ENCODE peak calls at places on chromosomes 11 and 22, in ten cellular contexts. T is brain microvascular endothelial cell, N is stomach, B is Calu3, R is upper lobe of right lung, I is PC-9, C is heart right ventricle, L is GM12865, Z is mucosa of descending colon, X is dorsolateral prefrontal cortex. D is an unnamed sample.
A peak's percentile ranks its signal among the peaks of the same experiment; 100 is the strongest.

GRCh38 chr22:48660795-48661740 is 1166.6 kb downstream of the BRD1 start:
- DNase-seq in T (no peak), N (no peak), B (no peak), R (no peak), I (no peak), C (peak; percentile 3), L (no peak), Z (no peak), X (no peak), D (no peak)

GRCh38 chr22:50014053-50014501 is 1.5 kb upstream of the IL17REL start:
- DNase-seq in T (no peak), N (no peak), B (no peak), R (peak; percentile 59), I (no peak), C (no peak), L (no peak), Z (no peak), X (peak; percentile 16), D (no peak)

GRCh38 chr22:35301370-35301874 is 1.7 kb downstream of the TOM1 start:
- DNase-seq in T (peak; percentile 91), N (no peak), B (peak; percentile 83), R (peak; percentile 84), I (peak; percentile 99), C (no peak), L (no peak), Z (no peak), X (no peak), D (no peak)

GRCh38 chr11:79362358-79362757 is 78.5 kb downstream of the TENM4 start:
- DNase-seq in T (no peak), N (no peak), B (no peak), R (no peak), I (no peak), C (no peak), L (no peak), Z (no peak), X (no peak), D (no peak)

GRCh38 chr11:122843281-122844150 is 5.2 kb downstream of the CRTAM start:
- DNase-seq in T (no peak), N (no peak), B (peak; percentile 8), R (no peak), I (no peak), C (no peak), L (peak; percentile 49), Z (no peak), X (no peak), D (no peak)

GRCh38 chr22:49956418-49956770 is 4.2 kb upstream of the PIM3 start:
- DNase-seq in T (no peak), N (peak; percentile 54), B (no peak), R (peak; percentile 83), I (no peak), C (peak; percentile 20), L (no peak), Z (no peak), X (no peak), D (no peak)

GRCh38 chr11:3123316-3123715 is 41.8 kb downstream of the OSBPL5 start:
- DNase-seq in T (no peak), N (no peak), B (no peak), R (peak; percentile 68), I (no peak), C (peak; percentile 85), L (no peak), Z (peak; percentile 82), X (peak; percentile 53), D (no peak)

GRCh38 chr11:1873048-1873812 is 18.5 kb downstream of the PRR33 start:
- DNase-seq in T (no peak), N (no peak), B (no peak), R (peak; percentile 45), I (no peak), C (peak; percentile 32), L (no peak), Z (peak; percentile 49), X (no peak), D (peak; percentile 45)

GRCh38 chr22:22721681-22722309 is 77.4 kb downstream of the GGTLC2 start:
- DNase-seq in T (peak; percentile 53), N (no peak), B (no peak), R (peak; percentile 87), I (no peak), C (no peak), L (peak; percentile 52), Z (no peak), X (no peak), D (no peak)

GRCh38 chr22:36292823-36293530 is 40.0 kb downstream of the APOL1 start:
- DNase-seq in T (no peak), N (no peak), B (no peak), R (peak; percentile 57), I (no peak), C (no peak), L (no peak), Z (peak; percentile 29), X (no peak), D (no peak)

GRCh38 chr22:30605449-30606110 is 1.4 kb upstream of the TCN2 start:
- DNase-seq in T (peak; percentile 26), N (peak; percentile 63), B (peak; percentile 71), R (no peak), I (no peak), C (peak; percentile 47), L (peak; percentile 74), Z (no peak), X (no peak), D (peak; percentile 43)

GRCh38 chr11:130554241-130555055 is 106.0 kb downstream of the ADAMTS15 start:
- DNase-seq in T (no peak), N (peak; percentile 43), B (no peak), R (no peak), I (no peak), C (no peak), L (no peak), Z (no peak), X (no peak), D (no peak)

GRCh38 chr22:38104084-38104483 is 6.4 kb downstream of the BAIAP2L2 start:
- DNase-seq in T (peak; percentile 28), N (no peak), B (no peak), R (no peak), I (no peak), C (no peak), L (no peak), Z (no peak), X (no peak), D (no peak)

GRCh38 chr11:66314186-66314501 is 2.7 kb downstream of the CD248 start:
- DNase-seq in T (no peak), N (no peak), B (no peak), R (no peak), I (no peak), C (no peak), L (no peak), Z (no peak), X (no peak), D (no peak)

GRCh38 chr11:19558189-19558986 is 154.2 kb upstream of the NAV2 start:
- DNase-seq in T (no peak), N (no peak), B (no peak), R (no peak), I (peak; percentile 25), C (no peak), L (no peak), Z (no peak), X (no peak), D (no peak)

GRCh38 chr11:59437770-59438169 is 1.5 kb downstream of the OR5A1 start:
- DNase-seq in T (no peak), N (no peak), B (no peak), R (no peak), I (no peak), C (no peak), L (no peak), Z (no peak), X (no peak), D (no peak)

DNA sequence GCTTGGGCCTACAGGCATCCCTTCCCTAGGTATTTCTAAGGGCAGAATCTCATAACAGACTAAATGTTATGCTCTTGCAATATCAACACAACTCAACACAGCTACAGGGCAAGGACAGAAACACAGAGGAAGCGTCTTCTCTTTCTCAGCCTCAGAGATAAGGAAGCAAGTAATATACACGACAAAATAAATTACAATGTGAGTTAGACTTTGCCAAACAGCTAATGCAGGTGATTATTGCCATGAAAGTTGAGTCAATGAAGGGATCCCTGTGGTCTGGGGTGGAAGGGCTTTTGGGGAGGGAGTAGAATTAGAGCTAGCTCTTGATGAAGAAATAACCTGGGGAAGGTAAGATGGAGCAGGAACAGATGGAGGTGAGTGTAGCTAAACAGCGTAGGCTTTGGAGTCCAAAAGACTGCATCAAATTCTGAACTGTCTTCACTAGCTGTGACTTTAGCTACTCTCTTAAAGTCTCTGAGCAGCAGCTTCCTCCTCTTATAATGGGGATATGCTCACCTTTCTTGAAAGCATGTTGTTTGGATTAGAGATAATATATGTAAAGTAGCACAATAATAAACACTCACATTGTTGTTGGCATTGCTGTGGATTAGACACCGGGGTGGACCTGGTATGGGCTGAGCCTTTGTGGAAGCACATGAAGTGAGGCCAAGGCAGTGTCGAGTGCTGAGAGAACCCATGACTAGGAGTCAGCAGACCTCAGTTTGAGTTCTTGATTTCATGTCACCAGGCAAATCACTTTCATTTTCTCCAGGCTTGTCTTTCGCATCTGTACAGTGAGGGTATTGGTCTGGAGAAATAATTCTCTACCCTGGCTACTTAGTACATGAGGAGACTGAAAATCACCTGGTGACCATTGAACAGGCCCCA is 41.0 kb upstream of the AQP11 start:
- DNase-seq in T (no peak), N (no peak), B (no peak), R (no peak), I (no peak), C (no peak), L (peak; percentile 10), Z (no peak), X (no peak), D (no peak)
- TF ChIP-seq CTCF in T (no peak), N (no peak), B (no peak), R (no peak), I (peak; percentile 58), C (no peak), L (no peak), Z (no peak), X (no peak), D (no peak)

GRCh38 chr11:131671764-131672163 is 301.3 kb downstream of the NTM start:
- DNase-seq in T (no peak), N (no peak), B (no peak), R (no peak), I (no peak), C (no peak), L (no peak), Z (no peak), X (peak; percentile 49), D (peak; percentile 31)
- TF ChIP-seq CTCF in T (peak; percentile 58), N (no peak), B (no peak), R (no peak), I (no peak), C (no peak), L (no peak), Z (no peak), X (peak; percentile 63), D (peak; percentile 44)

DNA sequence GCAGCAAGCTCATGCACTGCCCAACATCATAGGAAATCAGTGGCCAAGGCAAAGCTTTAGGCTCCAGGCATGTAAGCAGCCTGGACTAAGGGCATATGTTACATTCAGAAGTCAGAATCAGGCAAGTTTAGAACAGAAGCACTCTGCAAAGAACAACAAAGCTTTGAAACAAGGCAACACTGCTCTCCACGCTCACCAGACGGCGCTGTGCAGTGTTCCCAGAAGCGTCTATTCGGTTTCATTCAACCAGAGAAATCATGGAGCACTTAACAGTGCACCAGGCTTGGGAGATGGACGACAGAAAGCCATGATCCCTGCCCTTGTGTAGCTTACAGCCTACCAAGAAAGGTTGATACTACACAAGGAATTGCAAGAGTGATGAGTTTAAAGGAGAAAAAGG is 555.8 kb downstream of the BUD13 start:
- DNase-seq in T (peak; percentile 49), N (no peak), B (no peak), R (peak; percentile 80), I (peak; percentile 40), C (peak; percentile 35), L (peak; percentile 18), Z (no peak), X (peak; percentile 36), D (no peak)
- TF ChIP-seq CTCF in T (peak; percentile 77), N (no peak), B (no peak), R (peak; percentile 79), I (peak; percentile 75), C (peak; percentile 57), L (peak; percentile 61), Z (peak; percentile 20), X (peak; percentile 59), D (no peak)

GRCh38 chr22:39534092-39534506 is 1.6 kb upstream of the RPS19BP1 start:
- DNase-seq in T (no peak), N (no peak), B (no peak), R (no peak), I (no peak), C (no peak), L (peak; percentile 11), Z (peak; percentile 65), X (no peak), D (no peak)
- TF ChIP-seq CTCF in T (no peak), N (no peak), B (no peak), R (no peak), I (no peak), C (no peak), L (no peak), Z (no peak), X (no peak), D (no peak)